ENCODE peak calls at places on chromosome 4, in eight cellular contexts. T, G, C, K, U, F, I and N are unnamed samples.

GRCh38 chr4:147975902-147976301 is 244.0 kb downstream of the ARHGAP10 start:
- DNase-seq in T (no peak), G (no peak), C (no peak), K (no peak), U (no peak), F (no peak), I (no peak), N (no peak)

GRCh38 chr4:108943971-108944370 is 181.1 kb upstream of the ETNPPL start:
- DNase-seq in T (no peak), G (no peak), C (no peak), K (no peak), U (no peak), F (no peak), I (no peak), N (no peak)

GRCh38 chr4:15706646-15707362 is 3.9 kb downstream of the BST1 start:
- DNase-seq in T (no peak), G (no peak), C (no peak), K (no peak), U (no peak), F (no peak), I (no peak), N (no peak)

GRCh38 chr4:76745264-76745663 is 152.7 kb downstream of the SOWAHB start:
- DNase-seq in T (no peak), G (no peak), C (no peak), K (no peak), U (no peak), F (no peak), I (no peak), N (no peak)

GRCh38 chr4:183380901-183381300 is 58.7 kb upstream of the CLDN24 start:
- DNase-seq in T (no peak), G (no peak), C (no peak), K (no peak), U (no peak), F (no peak), I (no peak), N (no peak)

GRCh38 chr4:10504510-10504909 is 47.3 kb upstream of the ZNF518B start:
- DNase-seq in T (no peak), G (no peak), C (no peak), K (no peak), U (no peak), F (no peak), I (no peak), N (no peak)

GRCh38 chr4:1746265-1746691 is 25.0 kb downstream of the TACC3 start:
- DNase-seq in T (peak; percentile 73), G (no peak), C (peak; percentile 99), K (peak; percentile 92), U (peak; percentile 63), F (no peak), I (peak; percentile 75), N (peak; percentile 68)

GRCh38 chr4:7043521-7044414 is 596 bp downstream of the TADA2B start:
- DNase-seq in T (peak; percentile 70), G (no peak), C (peak; percentile 81), K (peak; percentile 86), U (peak; percentile 35), F (no peak), I (peak; percentile 65), N (peak; percentile 36)

GRCh38 chr4:11813951-11814446 is 385.3 kb upstream of the HS3ST1 start:
- DNase-seq in T (no peak), G (no peak), C (no peak), K (no peak), U (no peak), F (no peak), I (no peak), N (no peak)

GRCh38 chr4:57405359-57405758 is 295.2 kb upstream of the IGFBP7 start:
- DNase-seq in T (no peak), G (no peak), C (no peak), K (no peak), U (no peak), F (no peak), I (no peak), N (no peak)

GRCh38 chr4:126957555-126958440 is 675.0 kb upstream of the INTU start:
- DNase-seq in T (no peak), G (no peak), C (no peak), K (no peak), U (no peak), F (no peak), I (no peak), N (no peak)

GRCh38 chr4:126682250-126682649 is 950.5 kb upstream of the INTU start:
- DNase-seq in T (no peak), G (no peak), C (no peak), K (no peak), U (no peak), F (no peak), I (no peak), N (no peak)

GRCh38 chr4:135775909-135776308 is 1574.3 kb upstream of the PABPC4L start:
- DNase-seq in T (no peak), G (no peak), C (no peak), K (no peak), U (no peak), F (no peak), I (no peak), N (no peak)

GRCh38 chr4:17809667-17810066 is 890 bp downstream of the DCAF16 start:
- DNase-seq in T (no peak), G (no peak), C (no peak), K (no peak), U (no peak), F (no peak), I (no peak), N (no peak)

GRCh38 chr4:128868758-128869157 is 59.3 kb downstream of the JADE1 start:
- DNase-seq in T (no peak), G (no peak), C (no peak), K (no peak), U (no peak), F (no peak), I (no peak), N (no peak)
- H3K36me3 ChIP-seq in T (no peaks in the 10 kb centered on the region), G (peaks cover 58% of the 10 kb centered on the region), C (peaks cover 94% of the 10 kb centered on the region), K (peaks cover 13% of the 10 kb centered on the region), U (peaks cover 38% of the 10 kb centered on the region), F (peaks cover 10% of the 10 kb centered on the region), I (no peaks in the 10 kb centered on the region), N (peaks cover 81% of the 10 kb centered on the region)

GRCh38 chr4:106343865-106344264 is 24.7 kb downstream of the GIMD1 start:
- DNase-seq in T (no peak), G (no peak), C (no peak), K (no peak), U (no peak), F (no peak), I (no peak), N (no peak)

GRCh38 chr4:106338671-106339070 is 22.3 kb downstream of the AIMP1 start:
- DNase-seq in T (no peak), G (no peak), C (no peak), K (peak; percentile 59), U (no peak), F (no peak), I (no peak), N (no peak)

GRCh38 chr4:106344324-106344970 is 24.1 kb downstream of the GIMD1 start:
- DNase-seq in T (no peak), G (no peak), C (no peak), K (no peak), U (no peak), F (no peak), I (no peak), N (no peak)

GRCh38 chr4:106337916-106338315 is 21.6 kb downstream of the AIMP1 start:
- DNase-seq in T (no peak), G (no peak), C (no peak), K (no peak), U (no peak), F (no peak), I (no peak), N (no peak)

DNA sequence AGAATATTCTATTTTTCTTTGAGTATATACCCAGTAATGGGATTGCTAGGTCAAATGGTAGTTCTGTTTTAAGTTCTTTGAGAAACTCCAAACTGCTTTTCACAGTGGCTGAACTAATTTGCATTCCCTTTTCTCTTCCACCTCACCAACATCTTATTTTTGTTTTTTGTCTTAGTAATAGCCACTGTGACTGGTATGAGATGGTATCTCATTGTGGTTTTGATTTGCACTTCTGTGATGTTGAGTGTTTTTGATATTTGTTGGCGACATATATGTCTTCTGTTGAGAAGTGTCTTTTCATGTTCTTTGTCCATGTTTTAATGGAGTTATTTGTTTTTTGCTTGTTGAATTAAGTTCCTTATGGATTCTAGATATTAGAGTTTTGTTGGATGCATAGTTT is 24.4 kb downstream of the AIMP1 start:
- DNase-seq in T (no peak), G (no peak), C (no peak), K (no peak), U (no peak), F (no peak), I (no peak), N (no peak)
- H3K36me3 ChIP-seq in T (no peaks in the 10 kb centered on the region), G (peaks cover 33% of the 10 kb centered on the region), C (peaks cover 39% of the 10 kb centered on the region), K (peaks cover 11% of the 10 kb centered on the region), U (peaks cover 29% of the 10 kb centered on the region), F (peaks cover 16% of the 10 kb centered on the region), I (no peaks in the 10 kb centered on the region), N (peaks cover 53% of the 10 kb centered on the region)

GRCh38 chr4:55407764-55408163 is 12.0 kb downstream of the TMEM165 start:
- DNase-seq in T (no peak), G (no peak), C (no peak), K (no peak), U (no peak), F (no peak), I (no peak), N (no peak)

GRCh38 chr4:55409468-55410171 is 13.9 kb downstream of the TMEM165 start:
- DNase-seq in T (no peak), G (no peak), C (peak; percentile 66), K (no peak), U (no peak), F (no peak), I (no peak), N (no peak)

GRCh38 chr4:55410431-55410830 is 14.7 kb downstream of the TMEM165 start:
- DNase-seq in T (no peak), G (no peak), C (no peak), K (no peak), U (no peak), F (no peak), I (no peak), N (no peak)

GRCh38 chr4:55407119-55407518 is 11.4 kb downstream of the TMEM165 start:
- DNase-seq in T (no peak), G (no peak), C (no peak), K (no peak), U (no peak), F (no peak), I (no peak), N (no peak)

GRCh38 chr4:55411621-55412020 is 15.9 kb downstream of the TMEM165 start:
- DNase-seq in T (no peak), G (no peak), C (no peak), K (no peak), U (no peak), F (no peak), I (no peak), N (no peak)
- H3K36me3 ChIP-seq in T (no peaks in the 10 kb centered on the region), G (peaks cover 22% of the 10 kb centered on the region), C (peaks cover 64% of the 10 kb centered on the region), K (peaks cover 5% of the 10 kb centered on the region), U (peaks cover 2% of the 10 kb centered on the region), F (peaks cover 12% of the 10 kb centered on the region), I (no peaks in the 10 kb centered on the region), N (peaks cover 47% of the 10 kb centered on the region)

DNA sequence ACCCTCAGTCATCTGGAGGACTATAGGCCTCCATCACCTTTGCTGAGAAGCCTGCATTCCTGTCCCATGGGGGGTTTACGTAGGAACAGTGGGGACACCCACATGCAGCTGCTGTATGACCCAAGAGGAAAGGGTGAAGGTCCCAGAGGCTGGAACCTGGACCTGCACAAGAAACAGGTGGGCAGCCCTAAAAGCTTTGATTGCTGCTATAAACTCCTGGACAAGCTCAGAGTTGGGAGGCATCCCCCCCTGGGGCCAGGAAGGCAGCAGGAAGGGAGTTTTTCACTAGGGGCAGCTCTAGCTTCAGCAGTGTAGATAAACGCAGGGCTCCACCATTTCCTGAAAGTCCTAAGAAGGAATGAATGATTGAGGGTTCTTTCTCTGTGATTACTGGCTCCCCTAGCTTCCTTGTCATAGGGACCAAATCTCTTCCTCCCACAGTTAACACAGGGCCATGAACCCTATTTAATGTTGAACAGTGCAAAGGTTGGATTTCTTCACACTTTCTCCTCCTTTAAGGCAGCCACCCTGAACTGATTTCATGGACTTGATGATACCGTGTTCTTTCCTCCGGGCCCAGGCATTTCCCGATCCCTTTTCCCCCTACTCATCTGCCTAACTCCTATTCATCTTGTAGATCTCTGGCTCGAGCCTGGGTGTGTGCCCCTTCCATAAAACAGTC is 84.2 kb downstream of the CHRNA9 start:
- DNase-seq in T (no peak), G (no peak), C (no peak), K (no peak), U (no peak), F (no peak), I (peak; percentile 59), N (no peak)
- H3K36me3 ChIP-seq in T (no peaks in the 10 kb centered on the region), G (no peaks in the 10 kb centered on the region), C (peaks cover 15% of the 10 kb centered on the region), K (no peaks in the 10 kb centered on the region), U (no peaks in the 10 kb centered on the region), F (no peaks in the 10 kb centered on the region), I (no peaks in the 10 kb centered on the region), N (no peaks in the 10 kb centered on the region)